ENCODE peak calls at places on chromosomes 4 and X, in nine cellular contexts. W is left cardiac atrium, P is smooth muscle cell of the brain vasculature, B is GDM1, H is cardiac muscle cell, Q is kidney glomerular epithelial cell, V is NCI-H2081 treated with DMSO at 0.1 percent for 48 hours, Z is DMS79, M is iris pigment epithelial cell. D is an unnamed sample.

GRCh38 chrX:17081969-17082368 is 135.5 kb downstream of the REPS2 start:
- DNase-seq in W (no peak), P (no peak), B (no peak), H (no peak), Q (no peak), V (no peak), Z (no peak), M (no peak), D (no peak)

GRCh38 chr4:25862411-25863346 is at the start of gene SEL1L3:
- DNase-seq in W (peak; percentile 41), P (no peak), B (no peak), H (peak; percentile 38), Q (no peak), V (no peak), Z (no peak), M (no peak), D (peak; percentile 29)

GRCh38 chrX:48475295-48475694 is 704 bp upstream of the FTSJ1 start:
- DNase-seq in W (no peak), P (no peak), B (no peak), H (no peak), Q (no peak), V (no peak), Z (no peak), M (no peak), D (no peak)

GRCh38 chr4:71229477-71230257 is 109.2 kb upstream of the SLC4A4 start:
- DNase-seq in W (no peak), P (no peak), B (no peak), H (peak; percentile 75), Q (peak; percentile 67), V (no peak), Z (no peak), M (peak; percentile 49), D (no peak)

GRCh38 chrX:153474718-153475117 is 4.3 kb upstream of the HAUS7 start:
- DNase-seq in W (peak; percentile 86), P (no peak), B (no peak), H (peak; percentile 74), Q (no peak), V (no peak), Z (no peak), M (peak; percentile 45), D (peak; percentile 71)

GRCh38 chr4:153154010-153154975 is 50.0 kb upstream of the TRIM2 start:
- DNase-seq in W (no peak), P (no peak), B (no peak), H (peak; percentile 73), Q (peak; percentile 31), V (no peak), Z (peak; percentile 28), M (peak; percentile 88), D (no peak)

GRCh38 chr4:102717448-102718092 is 43.2 kb downstream of the MANBA start:
- DNase-seq in W (no peak), P (no peak), B (no peak), H (no peak), Q (peak; percentile 71), V (no peak), Z (no peak), M (peak; percentile 53), D (no peak)

GRCh38 chrX:10360121-10360520 is 203.3 kb downstream of the CLCN4 start:
- DNase-seq in W (peak; percentile 21), P (no peak), B (no peak), H (peak; percentile 16), Q (no peak), V (no peak), Z (no peak), M (no peak), D (peak; percentile 18)

GRCh38 chr4:188221090-188221489 is 81.8 kb downstream of the TRIML1 start:
- DNase-seq in W (no peak), P (no peak), B (no peak), H (no peak), Q (no peak), V (no peak), Z (no peak), M (no peak), D (no peak)

GRCh38 chr4:185115827-185116232 is 27.2 kb upstream of the SLC25A4 start:
- DNase-seq in W (peak; percentile 79), P (peak; percentile 24), B (no peak), H (peak; percentile 99), Q (peak; percentile 92), V (no peak), Z (no peak), M (peak; percentile 90), D (peak; percentile 69)

GRCh38 chr4:108839333-108839732 is 76.5 kb upstream of the ETNPPL start:
- DNase-seq in W (no peak), P (no peak), B (no peak), H (no peak), Q (no peak), V (no peak), Z (no peak), M (no peak), D (no peak)

GRCh38 chrX:16368696-16369095 is 201.4 kb downstream of the MAGEB17 start:
- DNase-seq in W (no peak), P (no peak), B (no peak), H (no peak), Q (no peak), V (no peak), Z (no peak), M (no peak), D (no peak)

GRCh38 chr4:162959056-162959455 is 207.6 kb downstream of the NAF1 start:
- DNase-seq in W (no peak), P (no peak), B (no peak), H (peak; percentile 10), Q (no peak), V (no peak), Z (no peak), M (no peak), D (no peak)

GRCh38 chr4:182339246-182339645 is 96.0 kb downstream of the TENM3 start:
- DNase-seq in W (no peak), P (no peak), B (no peak), H (no peak), Q (peak; percentile 54), V (no peak), Z (no peak), M (peak; percentile 60), D (no peak)

GRCh38 chrX:144388738-144389137 is 504.9 kb downstream of the UBE2NL start:
- DNase-seq in W (no peak), P (no peak), B (no peak), H (no peak), Q (no peak), V (no peak), Z (no peak), M (no peak), D (no peak)

GRCh38 chr4:80249144-80249543 is 17.3 kb upstream of the FGF5 start:
- DNase-seq in W (no peak), P (no peak), B (no peak), H (no peak), Q (no peak), V (no peak), Z (no peak), M (no peak), D (no peak)

GRCh38 chr4:156298230-156298629 is 344.6 kb upstream of the CTSO start:
- DNase-seq in W (peak; percentile 42), P (peak; percentile 84), B (no peak), H (peak; percentile 77), Q (peak; percentile 79), V (no peak), Z (no peak), M (peak; percentile 81), D (no peak)

GRCh38 chrX:37746268-37746931 is 33.5 kb upstream of the CYBB start:
- DNase-seq in W (no peak), P (no peak), B (peak; percentile 15), H (no peak), Q (no peak), V (no peak), Z (no peak), M (peak; percentile 6), D (no peak)

GRCh38 chr4:151227731-151228130 is 49.2 kb upstream of the PRSS48 start:
- DNase-seq in W (peak; percentile 65), P (peak; percentile 55), B (no peak), H (peak; percentile 97), Q (peak; percentile 48), V (no peak), Z (no peak), M (peak; percentile 97), D (peak; percentile 58)

GRCh38 chr4:124910327-124910726 is 197.8 kb upstream of the ANKRD50 start:
- DNase-seq in W (no peak), P (no peak), B (no peak), H (no peak), Q (no peak), V (no peak), Z (no peak), M (no peak), D (no peak)

GRCh38 chr4:78691971-78692814 is 84.0 kb upstream of the BMP2K start:
- DNase-seq in W (no peak), P (no peak), B (peak; percentile 75), H (peak; percentile 19), Q (no peak), V (no peak), Z (no peak), M (no peak), D (no peak)

GRCh38 chr4:177287298-177287697 is 22.4 kb upstream of the NEIL3 start:
- DNase-seq in W (no peak), P (no peak), B (no peak), H (no peak), Q (no peak), V (no peak), Z (no peak), M (no peak), D (no peak)

GRCh38 chr4:1604706-1605205 is 79.4 kb downstream of the FAM53A start:
- DNase-seq in W (peak; percentile 18), P (no peak), B (no peak), H (no peak), Q (no peak), V (no peak), Z (peak; percentile 44), M (no peak), D (no peak)

GRCh38 chrX:49291615-49292337 is 11.7 kb upstream of the GAGE10 start:
- DNase-seq in W (peak; percentile 60), P (no peak), B (peak; percentile 59), H (peak; percentile 70), Q (peak; percentile 9), V (no peak), Z (no peak), M (peak; percentile 47), D (peak; percentile 35)

GRCh38 chr4:160450861-160451260 is 1348.0 kb downstream of the RAPGEF2 start:
- DNase-seq in W (no peak), P (no peak), B (no peak), H (no peak), Q (no peak), V (no peak), Z (no peak), M (no peak), D (no peak)